ENCODE peak calls at places on chromosomes 16 and 17, in four cellular contexts. One of them, this sample, is unnamed.

GRCh38 chr17:13500947-13501346 is 100.8 kb downstream of the HS3ST3A1 start:
- DNase-seq in heart right ventricle: no peak
- DNase-seq in pancreas: no peak
- DNase-seq in OCI-LY7: no peak
- DNase-seq in this sample: no peak

GRCh38 chr17:68456529-68457167 is 648 bp downstream of the WIPI1 start:
- DNase-seq in OCI-LY7: no peak
- DNase-seq in pancreas: peak; percentile 70
- DNase-seq in heart right ventricle: peak; percentile 78
- DNase-seq in this sample: peak; percentile 62

GRCh38 chr16:15996432-15997109 is 47.2 kb downstream of the ABCC1 start:
- DNase-seq in pancreas: no peak
- DNase-seq in OCI-LY7: no peak
- DNase-seq in heart right ventricle: peak; percentile 28
- DNase-seq in this sample: peak; percentile 61

GRCh38 chr17:1351967-1352366 is 48.1 kb downstream of the YWHAE start:
- DNase-seq in pancreas: no peak
- DNase-seq in OCI-LY7: no peak
- DNase-seq in heart right ventricle: no peak
- DNase-seq in this sample: no peak

GRCh38 chr17:66322764-66323163 is 20.4 kb downstream of the PRKCA start:
- DNase-seq in pancreas: no peak
- DNase-seq in OCI-LY7: no peak
- DNase-seq in heart right ventricle: no peak
- DNase-seq in this sample: no peak

GRCh38 chr16:80739523-80739922 is 64.9 kb downstream of the CDYL2 start:
- DNase-seq in heart right ventricle: no peak
- DNase-seq in OCI-LY7: no peak
- DNase-seq in pancreas: no peak
- DNase-seq in this sample: no peak

GRCh38 chr17:48486557-48486956 is 44.3 kb downstream of the HOXB1 start:
- DNase-seq in pancreas: no peak
- DNase-seq in heart right ventricle: no peak
- DNase-seq in OCI-LY7: no peak
- DNase-seq in this sample: no peak

GRCh38 chr16:27444470-27444869 is 42.5 kb downstream of the IL21R start:
- DNase-seq in heart right ventricle: no peak
- DNase-seq in OCI-LY7: no peak
- DNase-seq in pancreas: no peak
- DNase-seq in this sample: no peak

GRCh38 chr17:48795444-48796162 is 21.4 kb downstream of the TTLL6 start:
- DNase-seq in heart right ventricle: no peak
- DNase-seq in pancreas: no peak
- DNase-seq in OCI-LY7: no peak
- DNase-seq in this sample: no peak

GRCh38 chr17:37088459-37088858 is 139.7 kb downstream of the AATF start:
- DNase-seq in OCI-LY7: no peak
- DNase-seq in heart right ventricle: no peak
- DNase-seq in pancreas: no peak
- DNase-seq in this sample: no peak

GRCh38 chr17:40345161-40346034 is 19.1 kb downstream of the GJD3 start:
- DNase-seq in OCI-LY7: no peak
- DNase-seq in heart right ventricle: peak; percentile 83
- DNase-seq in pancreas: peak; percentile 91
- DNase-seq in this sample: peak; percentile 38

GRCh38 chr16:4370570-4371480 is 823 bp upstream of the VASN start:
- DNase-seq in heart right ventricle: peak; percentile 79
- DNase-seq in OCI-LY7: no peak
- DNase-seq in pancreas: peak; percentile 61
- DNase-seq in this sample: peak; percentile 13

GRCh38 chr17:78359216-78359935 is 501 bp downstream of the SOCS3 start:
- DNase-seq in OCI-LY7: no peak
- DNase-seq in pancreas: peak; percentile 63
- DNase-seq in heart right ventricle: peak; percentile 43
- DNase-seq in this sample: peak; percentile 32

GRCh38 chr17:67187927-67188326 is 57.1 kb downstream of the HELZ start:
- DNase-seq in pancreas: no peak
- DNase-seq in OCI-LY7: no peak
- DNase-seq in heart right ventricle: no peak
- DNase-seq in this sample: no peak

GRCh38 chr17:78020717-78021108 is 62.2 kb downstream of the TNRC6C start:
- DNase-seq in heart right ventricle: no peak
- DNase-seq in pancreas: no peak
- DNase-seq in OCI-LY7: no peak
- DNase-seq in this sample: no peak

GRCh38 chr17:34370997-34371395 is 8.0 kb upstream of the CCL1 start:
- DNase-seq in heart right ventricle: no peak
- DNase-seq in pancreas: no peak
- DNase-seq in OCI-LY7: peak; percentile 76
- DNase-seq in this sample: no peak

GRCh38 chr17:39018267-39019134 is 51.3 kb upstream of the FBXO47 start:
- DNase-seq in OCI-LY7: peak; percentile 53
- DNase-seq in heart right ventricle: no peak
- DNase-seq in pancreas: no peak
- DNase-seq in this sample: no peak

GRCh38 chr17:45098081-45098868 is 34.0 kb downstream of the PLCD3 start:
- DNase-seq in pancreas: no peak
- DNase-seq in OCI-LY7: no peak
- DNase-seq in heart right ventricle: no peak
- DNase-seq in this sample: no peak

GRCh38 chr16:24844101-24845030 is 1.4 kb upstream of the SLC5A11 start:
- DNase-seq in OCI-LY7: no peak
- DNase-seq in heart right ventricle: no peak
- DNase-seq in pancreas: no peak
- DNase-seq in this sample: peak; percentile 41

GRCh38 chr17:42287305-42288077 is 807 bp upstream of the STAT5A start:
- DNase-seq in pancreas: no peak
- DNase-seq in OCI-LY7: no peak
- DNase-seq in heart right ventricle: peak; percentile 55
- DNase-seq in this sample: no peak

GRCh38 chr17:81129289-81129688 is 36.0 kb upstream of the PVALEF start:
- DNase-seq in heart right ventricle: no peak
- DNase-seq in pancreas: no peak
- DNase-seq in OCI-LY7: no peak
- DNase-seq in this sample: no peak

GRCh38 chr17:17516315-17516930 is 20.2 kb upstream of the RASD1 start:
- DNase-seq in pancreas: no peak
- DNase-seq in heart right ventricle: no peak
- DNase-seq in OCI-LY7: no peak
- DNase-seq in this sample: no peak

GRCh38 chr17:8365143-8365542 is 11.4 kb downstream of the KRABD2 start:
- DNase-seq in OCI-LY7: no peak
- DNase-seq in pancreas: no peak
- DNase-seq in heart right ventricle: no peak
- DNase-seq in this sample: no peak

GRCh38 chr16:31253642-31254045 is 6.1 kb upstream of the ITGAM start:
- DNase-seq in pancreas: no peak
- DNase-seq in OCI-LY7: no peak
- DNase-seq in heart right ventricle: no peak
- DNase-seq in this sample: no peak

GRCh38 chr17:22510504-22510903 is 818.2 kb downstream of the KCNJ18 start:
- DNase-seq in pancreas: no peak
- DNase-seq in heart right ventricle: no peak
- DNase-seq in OCI-LY7: no peak
- DNase-seq in this sample: no peak

GRCh38 chr17:10114931-10115535 is 83.4 kb downstream of the GAS7 start:
- DNase-seq in OCI-LY7: peak; percentile 4
- DNase-seq in pancreas: peak; percentile 81
- DNase-seq in heart right ventricle: peak; percentile 89
- DNase-seq in this sample: no peak

GRCh38 chr17:34988644-34989043 is 8.3 kb downstream of the LIG3 start:
- DNase-seq in heart right ventricle: no peak
- DNase-seq in pancreas: no peak
- DNase-seq in OCI-LY7: no peak
- DNase-seq in this sample: no peak

GRCh38 chr16:49411121-49411970 is 37.7 kb downstream of the C16orf78 start:
- DNase-seq in pancreas: no peak
- DNase-seq in OCI-LY7: no peak
- DNase-seq in heart right ventricle: no peak
- DNase-seq in this sample: no peak

GRCh38 chr16:64977211-64977920 is 144.5 kb downstream of the CDH11 start:
- DNase-seq in OCI-LY7: no peak
- DNase-seq in pancreas: no peak
- DNase-seq in heart right ventricle: no peak
- DNase-seq in this sample: no peak

GRCh38 chr17:79789943-79790804 is 6.7 kb downstream of the CBX8 start:
- DNase-seq in pancreas: no peak
- DNase-seq in heart right ventricle: peak; percentile 55
- DNase-seq in OCI-LY7: peak; percentile 70
- DNase-seq in this sample: peak; percentile 78

GRCh38 chr17:67620636-67621035 is 97.1 kb upstream of the NOL11 start:
- DNase-seq in OCI-LY7: no peak
- DNase-seq in heart right ventricle: no peak
- DNase-seq in pancreas: no peak
- DNase-seq in this sample: no peak

GRCh38 chr17:35540589-35541404 is 3.3 kb upstream of the SLFN12L start:
- DNase-seq in OCI-LY7: peak; percentile 27
- DNase-seq in heart right ventricle: no peak
- DNase-seq in pancreas: peak; percentile 30
- DNase-seq in this sample: no peak

GRCh38 chr16:69481901-69482341 is 57.5 kb downstream of the CYB5B start:
- DNase-seq in pancreas: no peak
- DNase-seq in heart right ventricle: peak; percentile 91
- DNase-seq in OCI-LY7: no peak
- DNase-seq in this sample: peak; percentile 88

GRCh38 chr17:32634167-32634566 is 147.4 kb downstream of the CDK5R1 start:
- DNase-seq in OCI-LY7: peak; percentile 9
- DNase-seq in heart right ventricle: no peak
- DNase-seq in pancreas: no peak
- DNase-seq in this sample: no peak

GRCh38 chr17:32628645-32629044 is 141.9 kb downstream of the CDK5R1 start:
- DNase-seq in OCI-LY7: no peak
- DNase-seq in heart right ventricle: no peak
- DNase-seq in pancreas: no peak
- DNase-seq in this sample: no peak

GRCh38 chr17:32627233-32628008 is 140.6 kb downstream of the CDK5R1 start:
- DNase-seq in OCI-LY7: no peak
- DNase-seq in heart right ventricle: no peak
- DNase-seq in pancreas: no peak
- DNase-seq in this sample: no peak

GRCh38 chr17:32629563-32630190 is 142.9 kb downstream of the CDK5R1 start:
- DNase-seq in OCI-LY7: no peak
- DNase-seq in heart right ventricle: no peak
- DNase-seq in pancreas: no peak
- DNase-seq in this sample: no peak

DNA sequence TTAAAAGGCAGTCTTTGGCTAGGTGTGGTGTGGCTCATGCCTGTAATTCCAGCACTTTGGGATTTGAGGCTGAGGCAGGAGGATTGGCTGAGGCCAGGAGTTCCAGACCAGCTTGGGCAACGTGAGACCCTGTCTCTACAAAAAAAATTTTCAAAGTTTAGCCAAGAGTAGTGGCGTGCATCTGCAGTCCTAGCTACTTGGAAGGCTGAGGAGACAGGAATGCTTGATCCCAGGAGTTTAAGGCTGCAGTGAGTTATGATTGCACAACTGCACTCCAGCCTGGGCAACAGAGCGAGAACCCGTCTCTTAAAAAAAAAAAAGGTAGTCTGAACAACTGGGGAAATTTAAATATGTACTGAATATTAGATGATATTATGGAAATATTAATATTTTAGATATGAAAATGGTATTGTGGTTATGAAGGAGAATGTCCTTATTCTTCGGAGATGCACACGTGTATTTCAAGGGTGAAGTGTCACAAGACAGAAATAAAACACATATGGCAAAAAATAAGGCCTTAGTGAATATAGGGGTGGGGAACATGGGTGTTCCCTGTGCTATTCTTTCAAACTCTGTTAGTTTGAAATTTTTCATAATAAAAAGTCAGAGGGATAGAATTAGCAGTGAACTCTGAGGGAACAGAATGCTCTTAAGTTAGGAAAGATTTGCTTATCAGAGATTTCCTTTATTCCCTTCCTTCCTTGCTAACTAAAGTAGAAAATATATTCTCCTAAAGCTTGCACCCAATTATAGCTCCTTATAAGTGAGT is 144.7 kb downstream of the CDK5R1 start:
- DNase-seq in OCI-LY7: no peak
- DNase-seq in heart right ventricle: no peak
- DNase-seq in pancreas: no peak
- DNase-seq in this sample: no peak
- H3K4me3 ChIP-seq in OCI-LY7: no peak overlapping the region
- H3K4me3 ChIP-seq in heart right ventricle: no peak overlapping the region
- H3K4me3 ChIP-seq in pancreas: no peak overlapping the region
- H3K4me3 ChIP-seq in this sample: no peak overlapping the region

GRCh38 chr16:35565626-35566025 is 2106.2 kb downstream of the TP53TG3F start:
- DNase-seq in OCI-LY7: no peak
- DNase-seq in heart right ventricle: no peak
- DNase-seq in pancreas: no peak
- DNase-seq in this sample: no peak
- H3K9me3 ChIP-seq in OCI-LY7: no peaks in the 10 kb centered on the region
- H3K9me3 ChIP-seq in heart right ventricle: no peaks in the 10 kb centered on the region
- H3K9me3 ChIP-seq in pancreas: no peaks in the 10 kb centered on the region
- H3K9me3 ChIP-seq in this sample: peaks cover 10% of the 10 kb centered on the region

DNA sequence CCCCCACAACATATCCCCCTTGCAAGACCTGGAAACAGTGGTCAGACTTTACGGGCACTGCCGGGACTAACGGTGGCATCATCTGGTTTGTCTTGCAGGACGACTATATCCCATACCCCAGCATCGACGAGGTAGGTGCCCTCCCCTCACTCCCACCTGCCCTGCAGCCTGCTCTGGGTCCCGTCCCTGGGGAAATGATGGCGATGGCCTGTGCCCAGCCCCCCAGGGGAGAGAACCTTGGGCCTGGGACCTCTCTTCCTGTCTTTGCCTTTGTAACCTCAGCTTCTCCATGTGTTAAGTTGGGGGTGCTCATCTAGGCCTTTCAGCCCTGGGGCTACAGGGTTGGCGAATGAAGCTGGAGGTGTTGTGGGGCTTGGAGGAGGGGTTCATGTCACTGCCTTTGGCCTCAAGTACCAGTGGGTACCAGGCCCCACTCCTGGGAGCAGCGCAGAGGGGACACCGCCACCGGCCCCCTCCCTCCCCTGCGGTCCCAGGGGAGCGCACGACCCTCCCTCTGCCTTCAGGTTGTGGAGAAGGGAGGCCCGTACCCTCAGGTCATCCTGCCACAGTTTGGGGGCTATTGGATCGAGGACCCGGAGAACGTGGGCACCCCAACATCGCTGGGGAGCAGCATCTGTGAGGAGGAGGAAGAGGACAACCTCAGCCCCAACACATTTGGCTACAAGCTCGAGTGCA is 99.9 kb downstream of the OR1D5 start:
- DNase-seq in pancreas: no peak
- DNase-seq in heart right ventricle: no peak
- DNase-seq in OCI-LY7: no peak
- DNase-seq in this sample: no peak
- H3K4me1 ChIP-seq in pancreas: peaks cover 9% of the 10 kb centered on the region
- H3K4me1 ChIP-seq in heart right ventricle: peaks cover 6% of the 10 kb centered on the region
- H3K4me1 ChIP-seq in OCI-LY7: no peaks in the 10 kb centered on the region
- H3K4me1 ChIP-seq in this sample: peaks cover 19% of the 10 kb centered on the region

DNA sequence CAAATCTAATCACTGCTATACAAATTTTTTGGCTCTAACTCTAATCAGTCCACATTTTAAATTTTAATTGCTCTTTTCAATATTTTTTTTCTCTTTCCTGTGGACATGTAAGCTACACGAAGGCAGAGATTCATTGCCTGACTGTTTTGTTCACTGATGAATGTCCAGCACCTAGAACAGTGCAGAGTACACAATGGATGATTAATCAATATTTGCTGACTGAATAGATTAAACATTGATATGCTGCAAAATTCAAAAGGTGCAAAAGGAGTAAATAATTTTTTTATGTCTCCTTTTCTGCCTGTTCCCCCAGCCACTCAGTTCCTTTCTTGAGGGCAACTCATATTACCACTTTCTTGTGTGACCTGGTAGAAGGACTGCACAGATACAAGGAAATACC is 32.8 kb downstream of the SCNN1B start:
- DNase-seq in pancreas: no peak
- DNase-seq in heart right ventricle: no peak
- DNase-seq in OCI-LY7: peak; percentile 20
- DNase-seq in this sample: no peak
- H3K4me3 ChIP-seq in pancreas: no peak overlapping the region
- H3K4me3 ChIP-seq in heart right ventricle: no peak overlapping the region
- H3K4me3 ChIP-seq in OCI-LY7: no peak overlapping the region
- H3K4me3 ChIP-seq in this sample: no peak overlapping the region

This sample was measured in BE2C.